ENCODE peak calls at places on chromosomes 7 and 10, in nine cellular contexts. A is SW 1271, B is Peyer's patch, G is RWPE1, C is AG09319, X is NCI-H345, R is islet precursor cell, F is glomerular endothelial cell, M is Right ventricle myocardium superior. Y is an unnamed sample.

GRCh38 chr10:1120761-1121160 is 64.6 kb downstream of the WDR37 start:
- DNase-seq in B (no peak), R (peak; percentile 48), G (no peak), F (no peak), X (no peak), M (no peak), A (no peak), C (no peak), Y (no peak)

GRCh38 chr7:112331495-112331894 is 118.8 kb upstream of the IFRD1 start:
- DNase-seq in R (no peak), C (no peak), G (no peak), M (no peak), F (no peak), X (no peak), B (no peak), A (no peak), Y (no peak)

GRCh38 chr7:158588878-158589442 is 1.3 kb upstream of the PTPRN2 start:
- DNase-seq in B (no peak), G (no peak), R (no peak), M (no peak), A (no peak), F (no peak), X (no peak), C (no peak), Y (no peak)

GRCh38 chr10:117597216-117597615 is 54.7 kb downstream of the EMX2 start:
- DNase-seq in F (no peak), C (no peak), G (no peak), X (no peak), M (no peak), B (no peak), A (no peak), R (no peak), Y (no peak)

GRCh38 chr10:104736006-104736405 is 94.9 kb downstream of the SORCS3 start:
- DNase-seq in F (no peak), R (peak; percentile 59), M (peak; percentile 44), B (no peak), A (no peak), C (no peak), X (no peak), G (no peak), Y (no peak)

GRCh38 chr10:11189581-11190376 is 172.1 kb downstream of the CELF2 start:
- DNase-seq in B (no peak), M (no peak), C (no peak), F (no peak), A (no peak), G (no peak), R (peak; percentile 90), X (no peak), Y (no peak)

GRCh38 chr10:124480860-124481259 is 19.2 kb downstream of the LHPP start:
- DNase-seq in X (no peak), A (no peak), C (no peak), G (no peak), M (no peak), F (no peak), R (peak; percentile 72), B (no peak), Y (no peak)

GRCh38 chr10:88728107-88728763 is 22.2 kb downstream of the LIPK start:
- DNase-seq in F (no peak), A (no peak), B (no peak), M (no peak), C (no peak), X (no peak), R (peak; percentile 83), G (no peak), Y (no peak)

GRCh38 chr10:101123085-101123814 is 7.8 kb upstream of the TLX1 start:
- DNase-seq in M (no peak), X (peak; percentile 28), C (no peak), F (no peak), G (no peak), A (no peak), R (no peak), B (no peak), Y (peak; percentile 13)

GRCh38 chr7:4931932-4932331 is 27.1 kb downstream of the MMD2 start:
- DNase-seq in M (no peak), X (peak; percentile 70), G (no peak), B (no peak), F (no peak), C (no peak), R (peak; percentile 58), A (no peak), Y (peak; percentile 85)

GRCh38 chr10:126014309-126014708 is 117.9 kb downstream of the FANK1 start:
- DNase-seq in M (no peak), G (no peak), B (no peak), C (peak; percentile 76), A (no peak), R (no peak), X (peak; percentile 4), F (no peak), Y (no peak)

GRCh38 chr10:67259319-67259929 is 333.6 kb downstream of the LRRTM3 start:
- DNase-seq in A (no peak), X (no peak), B (no peak), C (no peak), R (no peak), M (no peak), G (no peak), F (no peak), Y (no peak)

GRCh38 chr7:44867073-44867990 is 18.0 kb downstream of the PURB start:
- DNase-seq in M (no peak), R (peak; percentile 86), C (no peak), F (no peak), B (no peak), G (peak; percentile 71), X (peak; percentile 15), A (peak; percentile 20), Y (peak; percentile 70)

GRCh38 chr10:12975266-12975665 is 26.2 kb downstream of the CCDC3 start:
- DNase-seq in G (no peak), B (no peak), M (no peak), A (no peak), R (no peak), X (peak; percentile 44), F (no peak), C (no peak), Y (no peak)

GRCh38 chr7:149884016-149884415 is 10.2 kb downstream of the ATP6V0E2 start:
- DNase-seq in X (no peak), R (no peak), F (no peak), B (no peak), C (no peak), M (no peak), A (no peak), G (no peak), Y (no peak)

GRCh38 chr10:440127-440526 is 249.3 kb downstream of the DIP2C start:
- DNase-seq in X (no peak), F (no peak), B (no peak), C (no peak), A (no peak), R (no peak), M (no peak), G (no peak), Y (no peak)

GRCh38 chr10:15802375-15802949 is 57.8 kb downstream of the MINDY3 start:
- DNase-seq in B (no peak), F (no peak), C (peak; percentile 46), G (no peak), M (no peak), R (no peak), A (no peak), X (no peak), Y (no peak)

GRCh38 chr7:47685712-47686376 is 103.9 kb upstream of the TNS3 start:
- DNase-seq in X (no peak), F (no peak), M (no peak), R (no peak), A (no peak), B (no peak), C (no peak), G (no peak), Y (no peak)

GRCh38 chr10:58734116-58734515 is 221.4 kb downstream of the BICC1 start:
- DNase-seq in G (no peak), B (no peak), C (peak; percentile 38), A (no peak), X (no peak), M (no peak), R (no peak), F (no peak), Y (no peak)

GRCh38 chr10:100872034-100872791 is 40.5 kb upstream of the SLF2 start:
- DNase-seq in G (peak; percentile 62), R (peak; percentile 76), B (peak; percentile 21), X (peak; percentile 5), A (no peak), C (no peak), M (no peak), F (no peak), Y (peak; percentile 31)

GRCh38 chr7:24668922-24669635 is 88.2 kb downstream of the GSDME start:
- DNase-seq in R (no peak), X (no peak), B (no peak), G (peak; percentile 57), F (no peak), A (no peak), C (no peak), M (no peak), Y (peak; percentile 37)

GRCh38 chr10:10642741-10643280 is 374.9 kb upstream of the CELF2 start:
- DNase-seq in G (no peak), B (no peak), C (no peak), M (peak; percentile 87), R (peak; percentile 54), F (no peak), A (no peak), X (no peak), Y (no peak)